ENCODE peak calls at places on chromosomes 6 and 20, in seven cellular contexts. One of them, this sample, is unnamed.

GRCh38 chr6:156345700-156346099 is 431.5 kb upstream of the ARID1B start:
- DNase-seq in tibial nerve: no peak
- DNase-seq in sigmoid colon: no peak
- DNase-seq in heart right ventricle: no peak
- DNase-seq in bronchial epithelial cell: no peak
- DNase-seq in PC-9: no peak
- DNase-seq in endothelial cell of umbilical vein: no peak
- DNase-seq in this sample: no peak

GRCh38 chr6:46062312-46062711 is 46.7 kb upstream of the CLIC5 start:
- DNase-seq in endothelial cell of umbilical vein: no peak
- DNase-seq in PC-9: peak
- DNase-seq in heart right ventricle: no peak
- DNase-seq in bronchial epithelial cell: peak
- DNase-seq in sigmoid colon: no peak
- DNase-seq in tibial nerve: no peak
- DNase-seq in this sample: peak

GRCh38 chr20:17403496-17403895 is 127.7 kb downstream of the BFSP1 start:
- DNase-seq in heart right ventricle: no peak
- DNase-seq in tibial nerve: no peak
- DNase-seq in endothelial cell of umbilical vein: no peak
- DNase-seq in sigmoid colon: no peak
- DNase-seq in bronchial epithelial cell: no peak
- DNase-seq in PC-9: no peak
- DNase-seq in this sample: no peak

GRCh38 chr6:107657755-107658461 is 166.2 kb downstream of the SCML4 start:
- DNase-seq in sigmoid colon: peak
- DNase-seq in heart right ventricle: peak
- DNase-seq in endothelial cell of umbilical vein: peak
- DNase-seq in bronchial epithelial cell: peak
- DNase-seq in PC-9: peak
- DNase-seq in tibial nerve: no peak
- DNase-seq in this sample: peak

GRCh38 chr6:158970640-158971291 is 29.2 kb downstream of the RSPH3 start:
- DNase-seq in sigmoid colon: no peak
- DNase-seq in bronchial epithelial cell: no peak
- DNase-seq in heart right ventricle: no peak
- DNase-seq in PC-9: no peak
- DNase-seq in endothelial cell of umbilical vein: no peak
- DNase-seq in tibial nerve: no peak
- DNase-seq in this sample: no peak

GRCh38 chr6:101779051-101779844 is 385.7 kb downstream of the GRIK2 start:
- DNase-seq in endothelial cell of umbilical vein: no peak
- DNase-seq in sigmoid colon: no peak
- DNase-seq in bronchial epithelial cell: peak
- DNase-seq in heart right ventricle: no peak
- DNase-seq in tibial nerve: no peak
- DNase-seq in PC-9: peak
- DNase-seq in this sample: peak

GRCh38 chr20:438581-439469 is 23.5 kb downstream of the TBC1D20 start:
- DNase-seq in sigmoid colon: no peak
- DNase-seq in heart right ventricle: peak
- DNase-seq in endothelial cell of umbilical vein: peak
- DNase-seq in tibial nerve: no peak
- DNase-seq in bronchial epithelial cell: no peak
- DNase-seq in PC-9: no peak
- DNase-seq in this sample: no peak

GRCh38 chr6:17012421-17013225 is 89.2 kb upstream of the STMND1 start:
- DNase-seq in bronchial epithelial cell: no peak
- DNase-seq in heart right ventricle: no peak
- DNase-seq in sigmoid colon: peak
- DNase-seq in tibial nerve: no peak
- DNase-seq in endothelial cell of umbilical vein: peak
- DNase-seq in PC-9: no peak
- DNase-seq in this sample: peak

GRCh38 chr6:167157867-167158266 is at the start of gene GPR31:
- DNase-seq in heart right ventricle: no peak
- DNase-seq in endothelial cell of umbilical vein: no peak
- DNase-seq in tibial nerve: no peak
- DNase-seq in PC-9: no peak
- DNase-seq in sigmoid colon: no peak
- DNase-seq in bronchial epithelial cell: no peak
- DNase-seq in this sample: no peak

GRCh38 chr6:106858653-106859092 is 115.9 kb downstream of the CD24 start:
- DNase-seq in tibial nerve: no peak
- DNase-seq in PC-9: peak
- DNase-seq in endothelial cell of umbilical vein: no peak
- DNase-seq in sigmoid colon: no peak
- DNase-seq in heart right ventricle: no peak
- DNase-seq in bronchial epithelial cell: peak
- DNase-seq in this sample: no peak

GRCh38 chr6:10719386-10720228 is 3.3 kb upstream of the TMEM14C start:
- DNase-seq in sigmoid colon: no peak
- DNase-seq in heart right ventricle: peak
- DNase-seq in endothelial cell of umbilical vein: peak
- DNase-seq in tibial nerve: no peak
- DNase-seq in bronchial epithelial cell: no peak
- DNase-seq in PC-9: peak
- DNase-seq in this sample: peak

GRCh38 chr6:107870379-107870778 is 46.3 kb upstream of the SCML4 start:
- DNase-seq in endothelial cell of umbilical vein: no peak
- DNase-seq in tibial nerve: no peak
- DNase-seq in bronchial epithelial cell: peak
- DNase-seq in sigmoid colon: no peak
- DNase-seq in PC-9: no peak
- DNase-seq in heart right ventricle: no peak
- DNase-seq in this sample: peak

GRCh38 chr6:24584390-24584735 is 61.6 kb downstream of the KIAA0319 start:
- DNase-seq in endothelial cell of umbilical vein: no peak
- DNase-seq in bronchial epithelial cell: no peak
- DNase-seq in tibial nerve: no peak
- DNase-seq in PC-9: no peak
- DNase-seq in sigmoid colon: no peak
- DNase-seq in heart right ventricle: no peak
- DNase-seq in this sample: no peak

GRCh38 chr20:32206383-32207210 is 946 bp downstream of the PLAGL2 start:
- DNase-seq in sigmoid colon: no peak
- DNase-seq in heart right ventricle: no peak
- DNase-seq in PC-9: peak
- DNase-seq in endothelial cell of umbilical vein: no peak
- DNase-seq in tibial nerve: no peak
- DNase-seq in bronchial epithelial cell: no peak
- DNase-seq in this sample: no peak

GRCh38 chr20:32207626-32208498 is at the start of the genes PLAGL2 and POFUT1:
- DNase-seq in endothelial cell of umbilical vein: peak
- DNase-seq in PC-9: peak
- DNase-seq in sigmoid colon: peak
- DNase-seq in tibial nerve: peak
- DNase-seq in bronchial epithelial cell: peak
- DNase-seq in heart right ventricle: peak
- DNase-seq in this sample: peak

GRCh38 chr20:32210206-32210605 is 2.5 kb downstream of the POFUT1 start:
- DNase-seq in bronchial epithelial cell: peak
- DNase-seq in endothelial cell of umbilical vein: no peak
- DNase-seq in PC-9: no peak
- DNase-seq in heart right ventricle: no peak
- DNase-seq in sigmoid colon: no peak
- DNase-seq in tibial nerve: no peak
- DNase-seq in this sample: peak

GRCh38 chr20:32207211-32207625 is 325 bp downstream of the PLAGL2 start:
- DNase-seq in heart right ventricle: no peak
- DNase-seq in bronchial epithelial cell: no peak
- DNase-seq in sigmoid colon: no peak
- DNase-seq in tibial nerve: no peak
- DNase-seq in endothelial cell of umbilical vein: no peak
- DNase-seq in PC-9: no peak
- DNase-seq in this sample: no peak

GRCh38 chr20:32208499-32209154 is 947 bp downstream of the POFUT1 start:
- DNase-seq in tibial nerve: no peak
- DNase-seq in endothelial cell of umbilical vein: no peak
- DNase-seq in sigmoid colon: no peak
- DNase-seq in heart right ventricle: no peak
- DNase-seq in PC-9: no peak
- DNase-seq in bronchial epithelial cell: no peak
- DNase-seq in this sample: no peak
- H3K4me3 ChIP-seq in tibial nerve: peak
- H3K4me3 ChIP-seq in endothelial cell of umbilical vein: peak
- H3K4me3 ChIP-seq in sigmoid colon: peak
- H3K4me3 ChIP-seq in heart right ventricle: peak
- H3K4me3 ChIP-seq in PC-9: peak
- H3K4me3 ChIP-seq in bronchial epithelial cell: peak
- H3K4me3 ChIP-seq in this sample: peak

GRCh38 chr6:25732468-25733198 is 21.9 kb upstream of the SLC17A4 start:
- DNase-seq in heart right ventricle: no peak
- DNase-seq in tibial nerve: no peak
- DNase-seq in endothelial cell of umbilical vein: no peak
- DNase-seq in PC-9: no peak
- DNase-seq in sigmoid colon: no peak
- DNase-seq in bronchial epithelial cell: no peak
- DNase-seq in this sample: no peak
- TF ChIP-seq CTCF in heart right ventricle: no peak
- TF ChIP-seq CTCF in tibial nerve: no peak
- TF ChIP-seq CTCF in endothelial cell of umbilical vein: no peak
- TF ChIP-seq CTCF in PC-9: no peak
- TF ChIP-seq CTCF in sigmoid colon: no peak
- TF ChIP-seq CTCF in bronchial epithelial cell: no peak
- TF ChIP-seq CTCF in this sample: no peak

GRCh38 chr6:28643017-28643740 is 117.5 kb downstream of the GPX5 start:
- DNase-seq in endothelial cell of umbilical vein: peak
- DNase-seq in bronchial epithelial cell: peak
- DNase-seq in heart right ventricle: no peak
- DNase-seq in PC-9: peak
- DNase-seq in sigmoid colon: no peak
- DNase-seq in tibial nerve: no peak
- DNase-seq in this sample: peak
- H3K4me3 ChIP-seq in endothelial cell of umbilical vein: no peak
- H3K4me3 ChIP-seq in bronchial epithelial cell: no peak
- H3K4me3 ChIP-seq in heart right ventricle: no peak
- H3K4me3 ChIP-seq in PC-9: peak
- H3K4me3 ChIP-seq in sigmoid colon: no peak
- H3K4me3 ChIP-seq in tibial nerve: no peak
- H3K4me3 ChIP-seq in this sample: no peak

GRCh38 chr20:62551408-62552323 is 75.9 kb upstream of the GATA5 start:
- DNase-seq in heart right ventricle: no peak
- DNase-seq in endothelial cell of umbilical vein: no peak
- DNase-seq in bronchial epithelial cell: no peak
- DNase-seq in sigmoid colon: no peak
- DNase-seq in tibial nerve: no peak
- DNase-seq in PC-9: no peak
- DNase-seq in this sample: no peak

GRCh38 chr20:62550087-62550565 is 74.3 kb upstream of the GATA5 start:
- DNase-seq in sigmoid colon: peak
- DNase-seq in bronchial epithelial cell: no peak
- DNase-seq in heart right ventricle: peak
- DNase-seq in endothelial cell of umbilical vein: no peak
- DNase-seq in PC-9: no peak
- DNase-seq in tibial nerve: no peak
- DNase-seq in this sample: no peak

GRCh38 chr20:62549029-62549428 is 73.2 kb upstream of the GATA5 start:
- DNase-seq in PC-9: no peak
- DNase-seq in bronchial epithelial cell: no peak
- DNase-seq in endothelial cell of umbilical vein: no peak
- DNase-seq in sigmoid colon: no peak
- DNase-seq in heart right ventricle: no peak
- DNase-seq in tibial nerve: no peak
- DNase-seq in this sample: no peak

GRCh38 chr20:62548483-62548882 is 72.7 kb upstream of the GATA5 start:
- DNase-seq in tibial nerve: no peak
- DNase-seq in PC-9: no peak
- DNase-seq in sigmoid colon: no peak
- DNase-seq in endothelial cell of umbilical vein: no peak
- DNase-seq in heart right ventricle: no peak
- DNase-seq in bronchial epithelial cell: no peak
- DNase-seq in this sample: no peak

DNA sequence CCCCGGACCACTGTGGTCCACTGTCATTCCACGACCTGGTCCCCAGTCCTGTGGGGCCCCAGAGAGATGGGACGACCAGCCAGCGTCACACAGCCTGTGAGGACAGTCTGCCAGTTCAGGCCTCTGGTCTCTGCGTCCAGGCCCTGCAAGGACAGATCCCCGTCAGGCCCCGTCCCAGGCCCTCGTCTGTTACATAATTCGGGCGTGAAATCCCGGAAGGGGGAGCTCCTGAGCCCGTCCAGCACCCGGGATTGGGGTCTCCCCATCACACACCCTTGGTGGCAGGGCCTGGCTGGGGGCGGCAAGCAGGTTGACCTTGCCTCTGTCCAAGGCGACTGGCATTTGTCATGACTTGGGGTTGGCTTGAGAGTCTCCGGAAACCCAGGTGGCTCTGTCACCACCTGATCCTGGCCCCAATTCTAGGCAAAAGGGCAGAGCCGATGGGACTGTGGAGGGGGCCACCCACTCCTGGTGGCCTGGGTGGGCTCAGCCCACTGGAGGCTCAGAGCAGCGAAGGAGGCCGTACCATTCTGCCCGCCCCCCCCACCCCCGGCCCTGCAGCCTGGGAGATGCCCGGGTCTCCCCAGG is 73.8 kb upstream of the GATA5 start:
- DNase-seq in bronchial epithelial cell: no peak
- DNase-seq in endothelial cell of umbilical vein: no peak
- DNase-seq in sigmoid colon: peak
- DNase-seq in PC-9: no peak
- DNase-seq in tibial nerve: no peak
- DNase-seq in heart right ventricle: no peak
- DNase-seq in this sample: no peak
- TF ChIP-seq CTCF in bronchial epithelial cell: no peak
- TF ChIP-seq CTCF in endothelial cell of umbilical vein: no peak
- TF ChIP-seq CTCF in sigmoid colon: no peak
- TF ChIP-seq CTCF in PC-9: no peak
- TF ChIP-seq CTCF in tibial nerve: no peak
- TF ChIP-seq CTCF in heart right ventricle: no peak
- TF ChIP-seq CTCF in this sample: no peak

DNA sequence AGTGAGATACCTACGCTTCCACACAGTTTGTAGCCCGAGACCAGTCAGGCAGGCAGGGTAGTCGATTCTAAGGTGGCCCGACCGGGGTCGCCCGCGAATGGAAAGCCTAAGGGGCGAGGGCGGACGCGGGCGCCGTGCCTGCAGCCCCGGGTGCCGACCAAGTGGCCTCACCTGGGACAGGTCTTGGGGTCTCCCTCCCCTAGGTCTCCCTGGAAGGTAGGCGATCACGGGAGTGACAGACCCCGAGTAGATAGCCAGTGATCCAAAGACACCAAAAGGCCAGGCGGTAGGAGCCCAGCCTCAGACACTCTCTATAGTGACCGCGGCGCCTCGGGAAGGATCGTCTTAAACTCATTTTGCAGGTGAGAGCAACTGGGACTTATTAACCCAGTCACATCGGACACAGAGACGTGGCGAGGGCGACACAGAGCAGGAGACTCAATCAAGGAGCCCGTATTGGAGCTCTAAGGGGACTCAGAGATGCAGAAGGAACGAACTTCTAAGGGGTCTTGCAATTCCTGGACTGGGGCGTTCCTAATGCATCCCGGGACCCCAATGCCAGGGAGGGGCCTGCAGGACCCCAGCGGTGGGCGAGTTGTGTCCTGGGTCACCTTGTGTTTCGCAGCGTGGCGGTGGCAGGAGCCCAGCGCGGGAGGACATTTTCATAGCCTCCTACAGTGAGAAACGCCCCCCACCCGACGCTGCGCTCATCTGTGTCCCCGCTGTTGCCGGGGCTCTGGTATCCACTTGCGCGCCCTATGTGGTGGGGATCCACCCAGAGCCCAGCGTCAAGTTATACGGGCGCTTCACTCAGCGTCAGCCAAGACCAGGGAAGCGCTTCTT is 2.1 kb upstream of the VSX1 start:
- DNase-seq in endothelial cell of umbilical vein: no peak
- DNase-seq in bronchial epithelial cell: no peak
- DNase-seq in sigmoid colon: no peak
- DNase-seq in PC-9: no peak
- DNase-seq in tibial nerve: no peak
- DNase-seq in heart right ventricle: no peak
- DNase-seq in this sample: no peak
- H3K4me3 ChIP-seq in endothelial cell of umbilical vein: no peak
- H3K4me3 ChIP-seq in bronchial epithelial cell: no peak
- H3K4me3 ChIP-seq in sigmoid colon: no peak
- H3K4me3 ChIP-seq in PC-9: no peak
- H3K4me3 ChIP-seq in tibial nerve: no peak
- H3K4me3 ChIP-seq in heart right ventricle: peak
- H3K4me3 ChIP-seq in this sample: no peak